ENCODE peak calls at places on chromosome 7, in seven cellular contexts. X is PC-3, I is neural progenitor cell, C is GM23248, P is HCT116, H is GM23338, O is SK-N-SH. B is an unnamed sample.

GRCh38 chr7:77587276-77587675 is 50.2 kb downstream of the PTPN12 start:
- DNase-seq in X (no peak), I (no peak), C (no peak), P (no peak), H (no peak), O (no peak), B (no peak)

GRCh38 chr7:157548691-157549265 is 212.0 kb downstream of the DNAJB6 start:
- DNase-seq in X (no peak), I (no peak), C (no peak), P (no peak), H (no peak), O (no peak), B (no peak)

GRCh38 chr7:130831817-130832481 is 97.9 kb upstream of the KLF14 start:
- DNase-seq in X (peak), I (peak), C (peak), P (peak), H (peak), O (peak), B (peak)

GRCh38 chr7:112205348-112206237 is 606 bp downstream of the DOCK4 start:
- DNase-seq in X (peak), I (peak), C (peak), P (peak), H (peak), O (peak), B (peak)

GRCh38 chr7:157434231-157434630 is 97.4 kb downstream of the DNAJB6 start:
- DNase-seq in X (no peak), I (no peak), C (no peak), P (no peak), H (no peak), O (no peak), B (no peak)

GRCh38 chr7:71182536-71182935 is 50.6 kb downstream of the GALNT17 start:
- DNase-seq in X (no peak), I (no peak), C (no peak), P (no peak), H (no peak), O (no peak), B (no peak)

GRCh38 chr7:102467581-102468415 is 3.0 kb downstream of the LRWD1 start:
- DNase-seq in X (no peak), I (no peak), C (no peak), P (no peak), H (no peak), O (no peak), B (no peak)

GRCh38 chr7:117072620-117073118 is 119.4 kb downstream of the ST7 start:
- DNase-seq in X (peak), I (peak), C (peak), P (no peak), H (no peak), O (peak), B (no peak)

GRCh38 chr7:92769844-92770243 is 66.5 kb downstream of the CDK6 start:
- DNase-seq in X (no peak), I (no peak), C (no peak), P (no peak), H (no peak), O (no peak), B (no peak)

GRCh38 chr7:135441791-135442190 is 68.1 kb downstream of the CNOT4 start:
- DNase-seq in X (peak), I (no peak), C (peak), P (peak), H (no peak), O (no peak), B (no peak)

DNA sequence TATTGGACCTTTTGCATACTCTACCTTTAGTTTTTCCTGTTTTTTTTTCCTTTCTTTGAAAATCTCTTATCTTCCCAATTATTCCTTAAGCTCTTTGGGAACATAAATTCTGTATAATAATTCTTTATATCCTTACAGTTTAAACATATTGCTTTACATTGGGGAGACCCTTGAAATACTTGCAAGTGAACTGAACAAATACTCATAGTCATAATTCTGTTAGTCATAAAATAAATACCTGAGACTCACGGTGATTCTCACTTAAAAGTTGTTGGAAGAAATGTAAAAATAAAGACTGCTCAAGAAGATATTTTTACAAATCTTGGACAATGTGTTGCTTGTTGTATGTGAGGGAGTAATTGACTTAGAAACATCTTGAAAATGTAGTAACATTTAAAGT is 515.2 kb upstream of the POT1 start:
- DNase-seq in X (peak), I (no peak), C (no peak), P (no peak), H (no peak), O (no peak), B (no peak)
- TF ChIP-seq EZH2phosphoT487 in X (no peak), I (no peak), C (no peak), P (no peak), H (no peak), O (no peak), B (no peak)

GRCh38 chr7:3294432-3295100 is 6.5 kb upstream of the SDK1 start:
- DNase-seq in X (peak), I (peak), C (no peak), P (no peak), H (peak), O (no peak), B (no peak)

GRCh38 chr7:3292694-3293093 is 8.4 kb upstream of the SDK1 start:
- DNase-seq in X (no peak), I (no peak), C (no peak), P (no peak), H (no peak), O (no peak), B (no peak)

GRCh38 chr7:3285652-3286051 is 15.4 kb upstream of the SDK1 start:
- DNase-seq in X (no peak), I (no peak), C (no peak), P (no peak), H (no peak), O (no peak), B (no peak)

GRCh38 chr7:3289996-3290395 is 11.1 kb upstream of the SDK1 start:
- DNase-seq in X (no peak), I (no peak), C (no peak), P (no peak), H (no peak), O (no peak), B (no peak)
- TF ChIP-seq EZH2phosphoT487 in X (no peak), I (no peak), C (no peak), P (no peak), H (no peak), O (no peak), B (no peak)

GRCh38 chr7:129343099-129343700 is 91.0 kb upstream of the STRIP2 start:
- DNase-seq in X (peak), I (peak), C (peak), P (peak), H (peak), O (peak), B (peak)
- TF ChIP-seq EZH2phosphoT487 in X (no peak), I (no peak), C (no peak), P (no peak), H (no peak), O (no peak), B (no peak)

GRCh38 chr7:2263176-2263575 is 21.1 kb downstream of the NUDT1 start:
- DNase-seq in X (no peak), I (no peak), C (no peak), P (no peak), H (no peak), O (no peak), B (no peak)

GRCh38 chr7:2259480-2259879 is 17.5 kb downstream of the NUDT1 start:
- DNase-seq in X (no peak), I (no peak), C (no peak), P (no peak), H (no peak), O (no peak), B (no peak)

GRCh38 chr7:2260820-2261219 is 18.8 kb downstream of the NUDT1 start:
- DNase-seq in X (peak), I (no peak), C (no peak), P (no peak), H (no peak), O (peak), B (no peak)

GRCh38 chr7:2264158-2264557 is 22.1 kb downstream of the NUDT1 start:
- DNase-seq in X (no peak), I (no peak), C (no peak), P (no peak), H (no peak), O (no peak), B (no peak)

DNA sequence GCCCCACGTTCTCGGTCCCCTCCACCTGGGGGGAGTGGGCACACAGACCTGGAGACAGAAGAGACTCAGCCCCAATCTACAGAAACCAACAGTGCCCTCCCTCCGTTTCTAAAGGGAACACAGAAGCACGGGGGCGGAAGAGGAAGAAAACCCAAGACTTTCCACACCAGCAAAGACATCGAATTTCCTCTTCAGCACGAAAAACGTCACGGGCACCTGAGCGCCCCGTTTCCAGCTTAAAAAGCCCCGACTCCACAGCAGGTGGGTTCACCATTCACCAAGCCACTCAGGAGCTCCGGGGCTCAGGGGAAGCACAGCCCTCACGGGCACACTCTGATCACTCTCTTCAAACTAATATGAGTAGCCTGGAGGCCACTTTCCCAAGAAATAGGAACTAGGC is 19.6 kb downstream of the NUDT1 start:
- DNase-seq in X (no peak), I (no peak), C (no peak), P (no peak), H (no peak), O (no peak), B (peak)
- TF ChIP-seq EZH2phosphoT487 in X (no peak), I (no peak), C (no peak), P (no peak), H (no peak), O (no peak), B (no peak)

DNA sequence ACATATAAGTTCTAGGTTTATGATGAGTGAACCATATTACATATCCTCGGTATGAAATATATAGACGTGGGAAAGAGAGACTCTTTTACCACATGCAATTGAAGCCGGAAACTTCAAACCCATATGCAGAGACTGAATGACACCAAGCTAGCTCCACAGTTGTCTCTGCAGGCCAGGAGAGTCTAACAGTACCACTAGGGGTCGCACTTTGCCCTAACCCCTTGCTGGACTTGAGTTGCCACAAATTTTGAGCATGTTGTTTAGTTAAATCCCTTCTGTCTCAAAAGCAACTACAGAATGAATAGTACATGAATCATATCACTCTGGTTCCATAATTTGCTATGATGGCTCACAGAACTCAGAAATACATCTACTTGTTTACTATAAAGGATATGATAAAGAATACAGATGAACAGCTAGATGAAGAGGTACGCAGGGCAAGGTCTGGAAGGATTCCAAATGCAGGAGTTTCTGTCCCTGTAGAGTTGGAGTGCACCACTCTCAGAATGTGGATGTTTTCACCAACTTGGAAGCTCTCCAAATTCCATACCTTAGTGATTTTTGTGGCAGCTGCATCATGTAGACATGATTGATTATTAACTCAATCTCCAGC is 112.4 kb upstream of the YAE1 start:
- DNase-seq in X (peak), I (peak), C (peak), P (peak), H (peak), O (peak), B (peak)
- TF ChIP-seq EZH2phosphoT487 in X (no peak), I (no peak), C (no peak), P (no peak), H (no peak), O (no peak), B (no peak)

GRCh38 chr7:51079494-51079893 is 237.1 kb downstream of the COBL start:
- DNase-seq in X (no peak), I (no peak), C (no peak), P (no peak), H (no peak), O (no peak), B (no peak)
- TF ChIP-seq EZH2phosphoT487 in X (no peak), I (no peak), C (no peak), P (no peak), H (no peak), O (no peak), B (no peak)